ENCODE peak calls at places on chromosomes 16 and 17, in eight cellular contexts. S is esophagus squamous epithelium; I is colonic mucosa; Y is PC-9; V is naive thymus-derived CD4-positive, alpha-beta T cell; J is astrocyte; N is testis; Z is heart right ventricle. U is an unnamed sample. For H3K4me1, the result is how much of the 10 kb centered on the place peaks cover.

GRCh38 chr17:17780941-17781590 is 55.7 kb downstream of the SREBF1 start:
- DNase-seq in S (no peak), I (peak), Y (peak), V (no peak), J (peak), N (peak), Z (peak), U (no peak)

GRCh38 chr17:8019161-8019560 is 16.7 kb downstream of the GUCY2D start:
- DNase-seq in S (no peak), I (no peak), Y (no peak), V (no peak), J (no peak), N (no peak), Z (no peak), U (no peak)

GRCh38 chr17:37592291-37592690 is 16.9 kb downstream of the SYNRG start:
- DNase-seq in S (no peak), I (no peak), Y (no peak), V (no peak), J (no peak), N (no peak), Z (no peak), U (no peak)

GRCh38 chr16:11655655-11656054 is 12.6 kb upstream of the SNN start:
- DNase-seq in S (no peak), I (no peak), Y (no peak), V (no peak), J (no peak), N (no peak), Z (no peak), U (no peak)

GRCh38 chr17:78343099-78343432 is 16.8 kb downstream of the SOCS3 start:
- DNase-seq in S (no peak), I (no peak), Y (peak), V (no peak), J (peak), N (peak), Z (peak), U (peak)

GRCh38 chr17:67854378-67854777 is 29.1 kb downstream of the BPTF start:
- DNase-seq in S (no peak), I (no peak), Y (no peak), V (no peak), J (no peak), N (no peak), Z (no peak), U (no peak)

GRCh38 chr17:56109811-56110210 is 43.5 kb upstream of the ANKFN1 start:
- DNase-seq in S (no peak), I (no peak), Y (no peak), V (no peak), J (no peak), N (no peak), Z (no peak), U (no peak)

GRCh38 chr17:16872836-16873653 is 98.9 kb downstream of the TNFRSF13B start:
- DNase-seq in S (no peak), I (peak), Y (peak), V (peak), J (no peak), N (peak), Z (no peak), U (no peak)

GRCh38 chr16:50548659-50549560 is 714 bp downstream of the NKD1 start:
- DNase-seq in S (no peak), I (peak), Y (no peak), V (peak), J (no peak), N (no peak), Z (no peak), U (no peak)

GRCh38 chr16:35749253-35750141 is 2290.1 kb downstream of the TP53TG3F start:
- DNase-seq in S (no peak), I (no peak), Y (no peak), V (no peak), J (no peak), N (no peak), Z (no peak), U (no peak)

GRCh38 chr17:80790021-80790765 is 201.4 kb upstream of the CHMP6 start:
- DNase-seq in S (no peak), I (no peak), Y (no peak), V (peak), J (no peak), N (no peak), Z (no peak), U (peak)

GRCh38 chr17:43905400-43905984 is 1.8 kb downstream of the MPP2 start:
- DNase-seq in S (no peak), I (no peak), Y (no peak), V (no peak), J (no peak), N (no peak), Z (no peak), U (no peak)

GRCh38 chr16:28105954-28106353 is 42.4 kb upstream of the GSG1L start:
- DNase-seq in S (no peak), I (no peak), Y (no peak), V (no peak), J (no peak), N (no peak), Z (no peak), U (no peak)

GRCh38 chr17:76383645-76384221 is 676 bp upstream of the SPHK1 start:
- DNase-seq in S (no peak), I (peak), Y (no peak), V (peak), J (peak), N (no peak), Z (peak), U (peak)

GRCh38 chr17:81256616-81257015 is 17.5 kb downstream of the NDUFAF8 start:
- DNase-seq in S (no peak), I (no peak), Y (no peak), V (no peak), J (peak), N (no peak), Z (no peak), U (no peak)

GRCh38 chr17:50111687-50112655 is 16.8 kb downstream of the PDK2 start:
- DNase-seq in S (no peak), I (no peak), Y (no peak), V (no peak), J (no peak), N (peak), Z (peak), U (peak)

GRCh38 chr17:57993471-57994365 is 5.7 kb upstream of the VEZF1 start:
- DNase-seq in S (no peak), I (no peak), Y (no peak), V (no peak), J (no peak), N (no peak), Z (no peak), U (no peak)

GRCh38 chr17:74467221-74467951 is 952 bp downstream of the CD300A start:
- DNase-seq in S (peak), I (no peak), Y (no peak), V (no peak), J (no peak), N (no peak), Z (no peak), U (peak)

GRCh38 chr16:8725513-8726178 is 51.2 kb downstream of the ABAT start:
- DNase-seq in S (no peak), I (no peak), Y (no peak), V (no peak), J (no peak), N (no peak), Z (no peak), U (no peak)

GRCh38 chr16:66844009-66844341 is 239 bp upstream of the CA7 start:
- DNase-seq in S (no peak), I (no peak), Y (no peak), V (no peak), J (no peak), N (no peak), Z (no peak), U (no peak)

GRCh38 chr17:10217916-10218315 is 19.5 kb upstream of the GAS7 start:
- DNase-seq in S (no peak), I (no peak), Y (no peak), V (no peak), J (no peak), N (no peak), Z (no peak), U (no peak)

GRCh38 chr16:28188085-28188916 is 23.5 kb downstream of the XPO6 start:
- DNase-seq in S (no peak), I (no peak), Y (no peak), V (no peak), J (no peak), N (no peak), Z (no peak), U (no peak)

GRCh38 chr17:64399071-64399766 is 8.6 kb upstream of the PECAM1 start:
- DNase-seq in S (no peak), I (no peak), Y (peak), V (no peak), J (peak), N (no peak), Z (no peak), U (peak)

GRCh38 chr17:7992516-7992915 is 9.9 kb upstream of the GUCY2D start:
- DNase-seq in S (no peak), I (no peak), Y (peak), V (no peak), J (peak), N (no peak), Z (no peak), U (no peak)

GRCh38 chr17:49468827-49469385 is 26.2 kb upstream of the NGFR start:
- DNase-seq in S (no peak), I (no peak), Y (no peak), V (no peak), J (no peak), N (no peak), Z (no peak), U (no peak)

GRCh38 chr16:67548265-67549126 is 13.8 kb upstream of the CTCF start:
- DNase-seq in S (no peak), I (no peak), Y (no peak), V (no peak), J (no peak), N (no peak), Z (no peak), U (no peak)

GRCh38 chr16:29237971-29238370 is 168.5 kb downstream of the NPIPB11 start:
- DNase-seq in S (no peak), I (no peak), Y (no peak), V (no peak), J (no peak), N (no peak), Z (no peak), U (no peak)

GRCh38 chr16:75733305-75734141 is 7.2 kb upstream of the CPHXL start:
- DNase-seq in S (no peak), I (peak), Y (no peak), V (no peak), J (peak), N (peak), Z (no peak), U (peak)

GRCh38 chr17:69223809-69224208 is 4.8 kb downstream of the ABCA10 start:
- DNase-seq in S (no peak), I (no peak), Y (no peak), V (no peak), J (peak), N (no peak), Z (no peak), U (no peak)

GRCh38 chr17:33218657-33219298 is 74.3 kb downstream of the ASIC2 start:
- DNase-seq in S (no peak), I (no peak), Y (no peak), V (no peak), J (peak), N (no peak), Z (no peak), U (no peak)

GRCh38 chr16:87963400-87963799 is 12.2 kb downstream of the BANP start:
- DNase-seq in S (no peak), I (no peak), Y (no peak), V (peak), J (peak), N (no peak), Z (peak), U (no peak)

GRCh38 chr17:17795296-17795695 is 41.5 kb downstream of the SREBF1 start:
- DNase-seq in S (no peak), I (no peak), Y (no peak), V (no peak), J (no peak), N (no peak), Z (no peak), U (no peak)

GRCh38 chr17:77507116-77507885 is 366.5 kb downstream of the SEC14L1 start:
- DNase-seq in S (no peak), I (no peak), Y (no peak), V (no peak), J (no peak), N (no peak), Z (no peak), U (peak)

GRCh38 chr17:42979511-42980273 is at the start of gene PTGES3L:
- DNase-seq in S (no peak), I (peak), Y (peak), V (no peak), J (peak), N (peak), Z (peak), U (peak)

GRCh38 chr16:67843343-67843765 is 1.2 kb downstream of the THAP11 start:
- DNase-seq in S (no peak), I (peak), Y (no peak), V (no peak), J (no peak), N (no peak), Z (no peak), U (no peak)

GRCh38 chr17:61376931-61377838 is 22.5 kb upstream of the TBX2 start:
- DNase-seq in S (no peak), I (no peak), Y (no peak), V (no peak), J (no peak), N (no peak), Z (peak), U (peak)

GRCh38 chr16:20906225-20906870 is 5.8 kb downstream of the LYRM1 start:
- DNase-seq in S (no peak), I (no peak), Y (peak), V (no peak), J (peak), N (no peak), Z (no peak), U (no peak)

GRCh38 chr16:30335598-30336474 is 19.3 kb downstream of the CD2BP2 start:
- DNase-seq in S (no peak), I (peak), Y (no peak), V (no peak), J (peak), N (peak), Z (no peak), U (no peak)

GRCh38 chr17:1588781-1589585 is 26.4 kb upstream of the PITPNA start:
- DNase-seq in S (no peak), I (no peak), Y (no peak), V (no peak), J (no peak), N (no peak), Z (no peak), U (no peak)

GRCh38 chr16:70684146-70685060 is 1.4 kb downstream of the MTSS2 start:
- DNase-seq in S (no peak), I (no peak), Y (no peak), V (no peak), J (no peak), N (no peak), Z (no peak), U (peak)

GRCh38 chr16:70687172-70687531 is 1.3 kb upstream of the MTSS2 start:
- DNase-seq in S (no peak), I (no peak), Y (no peak), V (no peak), J (no peak), N (no peak), Z (no peak), U (peak)

GRCh38 chr16:70686376-70687171 is 721 bp upstream of the MTSS2 start:
- DNase-seq in S (no peak), I (no peak), Y (no peak), V (no peak), J (no peak), N (no peak), Z (no peak), U (peak)

GRCh38 chr16:70685938-70686375 is at the start of gene MTSS2:
- DNase-seq in S (no peak), I (peak), Y (peak), V (peak), J (peak), N (peak), Z (peak), U (peak)

GRCh38 chr16:70685061-70685937 is 554 bp downstream of the MTSS2 start:
- DNase-seq in S (no peak), I (no peak), Y (no peak), V (no peak), J (no peak), N (no peak), Z (no peak), U (peak)
- H3K4me1 ChIP-seq in S (half or more), I (under half), Y (under half), V (under half), J (under half), N (under half), Z (half or more), U (under half)

DNA sequence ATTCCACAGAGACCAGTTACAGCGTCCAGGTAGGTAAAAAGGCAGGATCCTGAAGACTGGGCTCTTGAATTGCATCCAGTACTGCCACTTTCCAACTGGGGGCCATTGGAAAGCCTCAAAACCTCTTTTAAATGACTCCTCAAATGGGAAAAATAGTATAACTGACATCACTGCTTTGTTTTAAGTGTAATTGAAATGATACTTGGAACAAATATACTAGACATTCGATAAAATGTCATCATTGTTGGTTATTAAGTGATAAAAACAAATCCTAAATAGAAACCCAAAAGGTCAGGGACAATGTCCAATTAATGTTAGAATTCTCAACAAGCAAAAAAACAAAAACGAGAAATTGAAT is 1.2 kb upstream of the COTL1 start:
- DNase-seq in S (no peak), I (no peak), Y (no peak), V (no peak), J (no peak), N (no peak), Z (no peak), U (no peak)
- H3K4me3 ChIP-seq in S (no peak), I (no peak), Y (peak), V (no peak), J (no peak), N (no peak), Z (no peak), U (no peak)

GRCh38 chr17:30433514-30433913 is 43.7 kb upstream of the GOSR1 start:
- DNase-seq in S (no peak), I (no peak), Y (peak), V (no peak), J (peak), N (no peak), Z (no peak), U (no peak)

GRCh38 chr17:30422171-30422570 is 43.4 kb downstream of the CPD start:
- DNase-seq in S (no peak), I (no peak), Y (no peak), V (no peak), J (no peak), N (no peak), Z (no peak), U (no peak)

GRCh38 chr17:30429155-30429554 is 48.1 kb upstream of the GOSR1 start:
- DNase-seq in S (no peak), I (no peak), Y (no peak), V (no peak), J (peak), N (no peak), Z (no peak), U (no peak)

GRCh38 chr17:30426292-30426691 is 47.6 kb downstream of the CPD start:
- DNase-seq in S (no peak), I (no peak), Y (no peak), V (no peak), J (peak), N (no peak), Z (no peak), U (no peak)

GRCh38 chr17:30427611-30428010 is 48.9 kb downstream of the CPD start:
- DNase-seq in S (no peak), I (no peak), Y (no peak), V (no peak), J (no peak), N (no peak), Z (no peak), U (no peak)
- H3K4me1 ChIP-seq in S (under half), I (under half), Y (under half), V (under half), J (under half), N (under half), Z (under half), U (under half)

GRCh38 chr17:63381101-63381729 is 64.9 kb downstream of the CYB561 start:
- DNase-seq in S (no peak), I (no peak), Y (no peak), V (no peak), J (peak), N (no peak), Z (no peak), U (no peak)
- H3K4me3 ChIP-seq in S (no peak), I (no peak), Y (no peak), V (no peak), J (no peak), N (no peak), Z (no peak), U (no peak)

U was measured in aorta.